ENCODE peak calls at places on chromosome 14, in four cellular contexts. P is CD8-positive, alpha-beta T cell; F is AG09309; G is cardiac muscle cell. A is an unnamed sample.

GRCh38 chr14:24700511-24700910 is 66.5 kb upstream of the GZMB start:
- DNase-seq in P (no peak), F (no peak), G (no peak), A (no peak)

GRCh38 chr14:73168274-73168673 is 32.0 kb downstream of the PSEN1 start:
- DNase-seq in P (no peak), F (no peak), G (no peak), A (no peak)

GRCh38 chr14:39102969-39103957 is at the start of gene SEC23A:
- DNase-seq in P (peak; percentile 74), F (no peak), G (peak; percentile 95), A (peak; percentile 79)

GRCh38 chr14:90573385-90574105 is 176.7 kb downstream of the CALM1 start:
- DNase-seq in P (no peak), F (no peak), G (peak; percentile 79), A (no peak)

GRCh38 chr14:102390486-102390885 is 27.7 kb downstream of the TECPR2 start:
- DNase-seq in P (no peak), F (no peak), G (no peak), A (no peak)

GRCh38 chr14:106422066-106422465 is 895.7 kb downstream of the TMEM121 start:
- DNase-seq in P (no peak), F (no peak), G (no peak), A (no peak)

GRCh38 chr14:55973285-55973800 is 144.9 kb upstream of the PELI2 start:
- DNase-seq in P (no peak), F (no peak), G (no peak), A (no peak)

GRCh38 chr14:105864651-105865265 is 338.4 kb downstream of the TMEM121 start:
- DNase-seq in P (no peak), F (no peak), G (no peak), A (no peak)

GRCh38 chr14:36940476-36940875 is 231.9 kb downstream of the SLC25A21 start:
- DNase-seq in P (no peak), F (no peak), G (no peak), A (no peak)

GRCh38 chr14:47422191-47422590 is 253.2 kb downstream of the MDGA2 start:
- DNase-seq in P (no peak), F (no peak), G (no peak), A (no peak)

GRCh38 chr14:76181546-76181945 is 29.8 kb downstream of the GPATCH2L start:
- DNase-seq in P (no peak), F (no peak), G (no peak), A (no peak)

GRCh38 chr14:47040490-47040889 is 388.9 kb upstream of the RPL10L start:
- DNase-seq in P (no peak), F (no peak), G (peak; percentile 79), A (no peak)

DNA sequence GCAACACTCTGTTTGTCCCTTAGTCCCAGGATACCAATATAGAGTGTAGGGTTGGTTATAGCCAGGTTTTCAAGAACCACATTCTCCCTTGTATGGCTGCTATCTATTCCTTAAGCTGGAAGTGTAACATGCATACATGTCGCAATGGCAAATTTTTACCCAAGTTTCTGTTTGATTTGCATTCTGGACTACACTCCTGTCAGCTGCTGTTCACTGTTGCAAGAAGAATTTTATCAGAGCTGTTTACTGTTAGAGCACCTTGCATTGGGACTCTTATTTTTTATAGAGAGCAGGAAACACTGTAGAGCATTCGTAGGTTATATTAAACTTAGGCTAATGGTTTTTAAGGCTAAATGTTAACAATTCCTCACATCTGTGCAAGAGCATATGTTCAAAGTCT is 376.0 kb upstream of the LRFN5 start:
- DNase-seq in P (no peak), F (no peak), G (no peak), A (no peak)
- TF ChIP-seq CTCF in P (no peak), F (no peak), G (no peak), A (no peak)

GRCh38 chr14:71705460-71705859 is 226.8 kb upstream of the RGS6 start:
- DNase-seq in P (no peak), F (no peak), G (no peak), A (no peak)
- TF ChIP-seq CTCF in P (no peak), F (peak; percentile 12), G (no peak), A (no peak)

DNA sequence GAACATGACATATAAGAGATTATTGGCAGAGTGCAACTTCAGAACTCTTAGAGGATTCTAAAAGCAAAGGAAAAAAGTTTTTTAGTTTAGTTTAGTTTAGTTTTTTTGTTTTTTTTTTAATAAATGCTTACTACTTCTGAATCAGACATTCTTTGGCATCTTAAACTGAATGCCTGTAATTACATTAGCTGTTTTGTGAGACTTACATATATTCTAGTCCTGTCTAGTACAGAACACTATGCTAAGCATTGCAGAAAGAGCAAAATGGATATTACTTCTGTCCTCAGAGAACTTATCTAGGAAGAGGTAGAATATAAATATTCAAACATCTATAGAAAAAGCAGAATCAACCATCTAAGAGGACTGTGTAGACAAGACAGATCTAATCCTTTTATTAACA is 133.2 kb downstream of the RAD51B start:
- DNase-seq in P (no peak), F (no peak), G (no peak), A (no peak)
- TF ChIP-seq CTCF in P (no peak), F (no peak), G (no peak), A (no peak)

GRCh38 chr14:22099942-22100763 is 426.5 kb upstream of the OR4E1 start:
- DNase-seq in P (peak; percentile 35), F (no peak), G (peak; percentile 88), A (no peak)
- TF ChIP-seq CTCF in P (peak; percentile 48), F (peak; percentile 32), G (peak; percentile 70), A (no peak)

DNA sequence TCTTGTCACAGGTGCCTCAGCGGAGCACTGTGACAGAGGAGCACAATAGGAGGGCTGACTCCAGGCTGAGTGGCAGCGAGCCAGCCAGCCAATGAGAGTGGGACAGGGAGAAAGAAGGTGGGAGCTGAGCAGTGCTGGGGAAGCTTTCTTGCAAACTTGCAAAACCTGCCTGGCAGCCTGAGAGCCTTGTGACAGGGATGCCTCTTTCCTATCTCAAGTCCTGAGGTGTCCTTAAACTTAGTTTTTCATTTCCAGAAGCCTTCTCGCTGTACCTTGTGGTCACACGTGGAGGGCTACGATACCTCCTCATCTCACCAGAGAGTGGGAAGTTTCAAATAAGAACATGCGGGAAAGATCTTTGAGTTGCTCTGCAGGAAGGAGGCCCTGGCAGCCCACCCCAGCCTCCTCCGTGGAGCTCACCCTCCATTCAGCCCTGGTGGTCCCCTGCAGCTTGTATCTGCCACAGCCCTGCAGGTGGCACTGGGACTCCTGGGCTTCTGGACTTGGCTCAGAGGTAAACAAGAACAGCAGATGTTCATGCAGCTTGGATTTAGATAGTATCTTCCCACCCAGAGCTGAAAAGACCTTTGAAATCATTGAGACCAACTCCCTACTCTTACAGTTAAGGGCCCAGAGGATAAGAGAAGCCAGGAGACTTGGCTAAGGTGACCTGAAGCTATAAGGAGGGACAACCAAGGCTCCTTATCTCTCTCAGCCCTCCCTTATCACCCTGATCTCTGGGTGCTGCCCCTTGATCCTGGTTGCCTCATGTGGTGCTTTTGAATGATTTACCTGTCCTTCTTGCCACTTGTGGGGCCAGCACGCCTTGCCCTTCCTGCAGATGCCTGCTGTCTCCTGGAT is 153.5 kb upstream of the MAX start:
- DNase-seq in P (peak; percentile 11), F (no peak), G (peak; percentile 46), A (no peak)
- TF ChIP-seq CTCF in P (no peak), F (no peak), G (no peak), A (no peak)

DNA sequence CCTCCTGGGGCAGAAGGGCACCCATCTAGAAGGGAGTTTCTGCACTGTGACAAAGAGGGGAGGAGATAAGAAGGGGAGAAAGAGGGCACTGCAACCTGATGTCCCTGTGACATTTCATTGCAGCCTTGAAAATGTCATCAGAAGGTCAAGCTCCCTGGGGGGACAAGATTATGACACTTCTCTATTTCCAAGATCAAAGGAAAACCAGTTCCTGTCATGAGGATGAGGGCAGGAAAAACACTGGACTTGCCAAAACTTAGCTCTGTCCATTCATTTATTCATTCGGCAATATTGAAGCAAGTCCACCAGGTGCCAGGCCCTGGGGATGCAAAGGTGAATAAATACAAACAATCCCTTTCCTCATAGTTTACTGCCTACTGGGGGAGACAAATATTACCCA is 138.4 kb upstream of the CDKN3 start:
- DNase-seq in P (no peak), F (no peak), G (no peak), A (no peak)
- TF ChIP-seq CTCF in P (no peak), F (no peak), G (no peak), A (no peak)

GRCh38 chr14:54781936-54782802 is 120.5 kb downstream of the GCH1 start:
- DNase-seq in P (no peak), F (no peak), G (no peak), A (no peak)

GRCh38 chr14:54784657-54785056 is 118.0 kb downstream of the GCH1 start:
- DNase-seq in P (no peak), F (no peak), G (no peak), A (no peak)

GRCh38 chr14:54784060-54784459 is 118.6 kb downstream of the GCH1 start:
- DNase-seq in P (no peak), F (no peak), G (peak; percentile 30), A (no peak)

GRCh38 chr14:54783660-54784015 is 119.0 kb downstream of the GCH1 start:
- DNase-seq in P (no peak), F (no peak), G (no peak), A (no peak)

GRCh38 chr14:54782803-54783659 is 119.6 kb downstream of the GCH1 start:
- DNase-seq in P (no peak), F (no peak), G (no peak), A (peak; percentile 35)
- TF ChIP-seq CTCF in P (no peak), F (no peak), G (peak; percentile 26), A (no peak)

GRCh38 chr14:69366761-69367160 is 31.3 kb downstream of the ERH start:
- DNase-seq in P (no peak), F (no peak), G (no peak), A (no peak)
- TF ChIP-seq CTCF in P (no peak), F (no peak), G (no peak), A (no peak)